ENCODE peak calls at places on chromosomes 13 and 19, in six cellular contexts. One of them, this sample, is unnamed. For H3K79me1, the result is how much of the 10 kb centered on the place peaks cover.

GRCh38 chr13:65966991-65967451 is 1263.1 kb downstream of the PCDH9 start:
- DNase-seq in H9: peak
- DNase-seq in trophoblast cell: no peak
- DNase-seq in IMR-90: peak
- DNase-seq in H1: peak
- DNase-seq in mesenchymal stem cell: peak
- DNase-seq in this sample: no peak

GRCh38 chr19:3348042-3348441 is 18.3 kb upstream of the NFIC start:
- DNase-seq in IMR-90: no peak
- DNase-seq in mesenchymal stem cell: no peak
- DNase-seq in H1: no peak
- DNase-seq in trophoblast cell: no peak
- DNase-seq in H9: no peak
- DNase-seq in this sample: no peak

GRCh38 chr19:31113250-31113685 is 236.0 kb downstream of the TSHZ3 start:
- DNase-seq in H1: no peak
- DNase-seq in IMR-90: peak
- DNase-seq in H9: no peak
- DNase-seq in trophoblast cell: no peak
- DNase-seq in mesenchymal stem cell: peak
- DNase-seq in this sample: no peak

GRCh38 chr19:10009269-10009665 is 1.0 kb downstream of the COL5A3 start:
- DNase-seq in mesenchymal stem cell: peak
- DNase-seq in IMR-90: peak
- DNase-seq in H1: no peak
- DNase-seq in H9: peak
- DNase-seq in trophoblast cell: no peak
- DNase-seq in this sample: peak

GRCh38 chr19:33704271-33704670 is 82.5 kb downstream of the CHST8 start:
- DNase-seq in trophoblast cell: no peak
- DNase-seq in H9: no peak
- DNase-seq in H1: no peak
- DNase-seq in mesenchymal stem cell: no peak
- DNase-seq in IMR-90: no peak
- DNase-seq in this sample: no peak

GRCh38 chr13:39557285-39557955 is 45.6 kb downstream of the LHFPL6 start:
- DNase-seq in H9: no peak
- DNase-seq in H1: no peak
- DNase-seq in trophoblast cell: no peak
- DNase-seq in mesenchymal stem cell: no peak
- DNase-seq in IMR-90: no peak
- DNase-seq in this sample: no peak

GRCh38 chr13:103639326-103639725 is 573.1 kb upstream of the SLC10A2 start:
- DNase-seq in H1: no peak
- DNase-seq in mesenchymal stem cell: no peak
- DNase-seq in trophoblast cell: no peak
- DNase-seq in H9: no peak
- DNase-seq in IMR-90: no peak
- DNase-seq in this sample: no peak

GRCh38 chr19:54137913-54138776 is 583 bp downstream of the CNOT3 start:
- DNase-seq in H9: no peak
- DNase-seq in mesenchymal stem cell: no peak
- DNase-seq in IMR-90: no peak
- DNase-seq in trophoblast cell: no peak
- DNase-seq in H1: no peak
- DNase-seq in this sample: no peak

GRCh38 chr13:108322206-108322824 is 52.8 kb downstream of the TNFSF13B start:
- DNase-seq in IMR-90: peak
- DNase-seq in H1: no peak
- DNase-seq in trophoblast cell: no peak
- DNase-seq in H9: no peak
- DNase-seq in mesenchymal stem cell: peak
- DNase-seq in this sample: peak

GRCh38 chr13:55602784-55603183 is 1537.9 kb upstream of the PRR20A start:
- DNase-seq in IMR-90: no peak
- DNase-seq in H1: no peak
- DNase-seq in trophoblast cell: no peak
- DNase-seq in mesenchymal stem cell: no peak
- DNase-seq in H9: no peak
- DNase-seq in this sample: no peak

GRCh38 chr19:13964776-13965175 is 12.5 kb downstream of the DCAF15 start:
- DNase-seq in mesenchymal stem cell: peak
- DNase-seq in H9: no peak
- DNase-seq in H1: no peak
- DNase-seq in trophoblast cell: no peak
- DNase-seq in IMR-90: peak
- DNase-seq in this sample: no peak

GRCh38 chr19:47698631-47699359 is 14.4 kb upstream of the EHD2 start:
- DNase-seq in mesenchymal stem cell: no peak
- DNase-seq in trophoblast cell: no peak
- DNase-seq in H9: no peak
- DNase-seq in H1: no peak
- DNase-seq in IMR-90: no peak
- DNase-seq in this sample: no peak

GRCh38 chr13:94829201-94829600 is 116.9 kb upstream of the SOX21 start:
- DNase-seq in trophoblast cell: no peak
- DNase-seq in mesenchymal stem cell: no peak
- DNase-seq in H9: no peak
- DNase-seq in IMR-90: no peak
- DNase-seq in H1: no peak
- DNase-seq in this sample: peak

GRCh38 chr19:5749505-5749904 is 29.1 kb downstream of the CATSPERD start:
- DNase-seq in IMR-90: no peak
- DNase-seq in H1: no peak
- DNase-seq in mesenchymal stem cell: no peak
- DNase-seq in H9: no peak
- DNase-seq in trophoblast cell: no peak
- DNase-seq in this sample: no peak

GRCh38 chr13:106033634-106034033 is 501.8 kb downstream of the EFNB2 start:
- DNase-seq in trophoblast cell: peak
- DNase-seq in H9: no peak
- DNase-seq in IMR-90: peak
- DNase-seq in H1: no peak
- DNase-seq in mesenchymal stem cell: peak
- DNase-seq in this sample: no peak

GRCh38 chr13:28531195-28531955 is 36.4 kb upstream of the FLT1 start:
- DNase-seq in H9: no peak
- DNase-seq in trophoblast cell: no peak
- DNase-seq in H1: peak
- DNase-seq in IMR-90: peak
- DNase-seq in mesenchymal stem cell: peak
- DNase-seq in this sample: peak

GRCh38 chr19:55461974-55462628 is 659 bp upstream of the ISOC2 start:
- DNase-seq in mesenchymal stem cell: peak
- DNase-seq in H1: no peak
- DNase-seq in IMR-90: peak
- DNase-seq in H9: no peak
- DNase-seq in trophoblast cell: no peak
- DNase-seq in this sample: no peak

GRCh38 chr19:58558066-58558622 is at the start of gene UBE2M:
- DNase-seq in H1: no peak
- DNase-seq in IMR-90: no peak
- DNase-seq in mesenchymal stem cell: peak
- DNase-seq in trophoblast cell: no peak
- DNase-seq in H9: peak
- DNase-seq in this sample: no peak

GRCh38 chr19:55704494-55705245 is 29.6 kb downstream of the EPN1 start:
- DNase-seq in H1: no peak
- DNase-seq in mesenchymal stem cell: no peak
- DNase-seq in IMR-90: no peak
- DNase-seq in H9: no peak
- DNase-seq in trophoblast cell: no peak
- DNase-seq in this sample: no peak

GRCh38 chr13:60745343-60745742 is 348.3 kb downstream of the TDRD3 start:
- DNase-seq in mesenchymal stem cell: peak
- DNase-seq in trophoblast cell: no peak
- DNase-seq in IMR-90: no peak
- DNase-seq in H9: no peak
- DNase-seq in H1: no peak
- DNase-seq in this sample: no peak

GRCh38 chr19:19053508-19054314 is 10.1 kb upstream of the SLC25A42 start:
- DNase-seq in H9: peak
- DNase-seq in trophoblast cell: peak
- DNase-seq in H1: peak
- DNase-seq in mesenchymal stem cell: peak
- DNase-seq in IMR-90: peak
- DNase-seq in this sample: peak

GRCh38 chr19:29503785-29504184 is 22.0 kb upstream of the VSTM2B start:
- DNase-seq in trophoblast cell: no peak
- DNase-seq in H1: no peak
- DNase-seq in IMR-90: no peak
- DNase-seq in H9: no peak
- DNase-seq in mesenchymal stem cell: no peak
- DNase-seq in this sample: no peak

GRCh38 chr13:84137292-84137691 is 255.0 kb upstream of the SLITRK1 start:
- DNase-seq in mesenchymal stem cell: peak
- DNase-seq in IMR-90: no peak
- DNase-seq in trophoblast cell: no peak
- DNase-seq in H9: no peak
- DNase-seq in H1: no peak
- DNase-seq in this sample: no peak

GRCh38 chr19:10861118-10861651 is 10.2 kb upstream of the CARM1 start:
- DNase-seq in trophoblast cell: no peak
- DNase-seq in H1: no peak
- DNase-seq in mesenchymal stem cell: peak
- DNase-seq in IMR-90: no peak
- DNase-seq in H9: peak
- DNase-seq in this sample: no peak

GRCh38 chr19:17450264-17451075 is 2.0 kb upstream of the TMEM221 start:
- DNase-seq in trophoblast cell: peak
- DNase-seq in H9: no peak
- DNase-seq in mesenchymal stem cell: no peak
- DNase-seq in IMR-90: no peak
- DNase-seq in H1: no peak
- DNase-seq in this sample: no peak
- H2AFZ ChIP-seq in trophoblast cell: no peak
- H2AFZ ChIP-seq in H9: no peak
- H2AFZ ChIP-seq in mesenchymal stem cell: no peak
- H2AFZ ChIP-seq in IMR-90: no peak
- H2AFZ ChIP-seq in H1: no peak
- H2AFZ ChIP-seq in this sample: no peak

DNA sequence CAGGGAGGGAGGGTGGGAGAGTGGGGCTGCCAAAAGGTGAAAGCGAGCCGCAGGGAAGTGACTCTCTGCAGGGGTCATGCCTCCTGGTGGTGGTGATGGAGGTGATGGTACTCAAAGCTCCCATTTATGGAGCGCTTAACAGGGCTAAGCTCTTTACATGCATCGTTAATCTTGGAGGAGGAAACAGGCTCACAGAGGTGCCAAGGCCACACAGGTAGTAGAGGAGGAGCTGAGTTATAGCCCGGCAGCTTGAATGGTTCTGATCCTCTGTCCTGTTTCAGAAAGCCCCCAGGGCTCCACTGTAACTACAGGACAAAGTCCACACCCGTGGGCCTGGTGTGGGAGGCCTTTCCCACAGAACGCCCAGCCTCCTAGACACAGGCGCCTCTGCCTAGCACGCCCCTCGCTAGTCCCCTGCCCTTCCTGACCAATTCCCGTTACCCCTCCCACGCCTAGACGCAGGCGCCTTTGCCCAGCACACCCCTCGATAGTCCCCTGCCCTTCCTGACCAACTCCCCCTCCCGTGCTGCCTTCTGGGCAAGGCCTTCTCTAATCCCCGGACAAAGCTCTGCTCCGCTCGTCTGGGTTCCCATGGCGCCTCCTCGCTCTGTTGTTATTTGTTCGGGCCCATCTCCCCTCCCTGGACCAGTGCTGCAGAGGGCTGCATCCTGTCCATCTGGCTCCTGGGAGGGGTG is 10.8 kb downstream of the PPP1R37 start:
- DNase-seq in H1: no peak
- DNase-seq in H9: no peak
- DNase-seq in IMR-90: no peak
- DNase-seq in trophoblast cell: no peak
- DNase-seq in mesenchymal stem cell: no peak
- DNase-seq in this sample: peak
- H3K79me1 ChIP-seq in H1: half or more
- H3K79me1 ChIP-seq in H9: under half
- H3K79me1 ChIP-seq in IMR-90: under half
- H3K79me1 ChIP-seq in trophoblast cell: under half
- H3K79me1 ChIP-seq in mesenchymal stem cell: under half
- H3K79me1 ChIP-seq in this sample: under half

GRCh38 chr19:17216058-17216670 is 1.0 kb downstream of the USE1 start:
- DNase-seq in mesenchymal stem cell: no peak
- DNase-seq in H9: no peak
- DNase-seq in IMR-90: no peak
- DNase-seq in trophoblast cell: no peak
- DNase-seq in H1: no peak
- DNase-seq in this sample: no peak

GRCh38 chr19:17213334-17213733 is 1.8 kb upstream of the USE1 start:
- DNase-seq in IMR-90: no peak
- DNase-seq in trophoblast cell: no peak
- DNase-seq in H1: no peak
- DNase-seq in mesenchymal stem cell: no peak
- DNase-seq in H9: no peak
- DNase-seq in this sample: no peak

GRCh38 chr19:17211547-17212446 is 3.4 kb upstream of the USE1 start:
- DNase-seq in trophoblast cell: no peak
- DNase-seq in H9: no peak
- DNase-seq in H1: no peak
- DNase-seq in mesenchymal stem cell: no peak
- DNase-seq in IMR-90: no peak
- DNase-seq in this sample: no peak

GRCh38 chr19:17214531-17215124 is 529 bp upstream of the USE1 start:
- DNase-seq in IMR-90: no peak
- DNase-seq in trophoblast cell: no peak
- DNase-seq in mesenchymal stem cell: no peak
- DNase-seq in H9: no peak
- DNase-seq in H1: no peak
- DNase-seq in this sample: no peak

GRCh38 chr19:17215125-17215971 is at the start of gene USE1:
- DNase-seq in H1: peak
- DNase-seq in trophoblast cell: peak
- DNase-seq in IMR-90: peak
- DNase-seq in mesenchymal stem cell: peak
- DNase-seq in H9: peak
- DNase-seq in this sample: peak
- H2AK5ac ChIP-seq in H1: peak
- H2AK5ac ChIP-seq in trophoblast cell: peak
- H2AK5ac ChIP-seq in IMR-90: peak
- H2AK5ac ChIP-seq in mesenchymal stem cell: peak
- H2AK5ac ChIP-seq in H9: no peak
- H2AK5ac ChIP-seq in this sample: peak

DNA sequence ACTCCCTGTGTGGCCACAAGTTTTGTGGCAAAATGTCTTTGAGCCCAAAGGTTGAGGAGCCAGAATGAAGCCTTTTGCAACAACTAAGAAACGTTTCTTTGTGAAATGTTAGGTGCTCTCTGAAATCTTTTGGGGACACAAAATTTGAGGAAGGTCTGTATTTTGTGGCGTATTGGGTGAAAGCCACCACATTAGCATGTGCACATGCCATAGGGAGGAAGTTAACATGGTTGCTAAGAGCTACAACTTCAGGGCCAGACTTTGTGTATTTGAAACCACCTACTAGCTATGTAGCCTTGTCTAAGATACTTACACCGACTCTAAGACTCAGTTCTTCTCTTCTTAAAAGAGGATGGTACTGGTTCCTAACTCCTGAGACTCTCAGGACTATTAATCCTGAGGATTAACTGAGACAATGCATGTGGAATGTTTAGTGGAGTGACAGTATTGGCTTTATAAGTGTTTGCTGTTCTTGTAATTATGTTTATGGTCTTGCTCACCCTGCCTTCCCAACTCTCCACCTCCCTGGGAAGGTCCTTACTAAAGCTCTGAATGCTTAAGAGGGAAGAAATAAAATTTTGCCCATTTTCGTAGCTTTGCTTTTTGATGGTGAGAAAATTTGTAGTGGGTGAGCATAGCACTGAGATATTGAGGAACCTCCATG is 15.5 kb downstream of the SERP2 start:
- DNase-seq in IMR-90: no peak
- DNase-seq in mesenchymal stem cell: no peak
- DNase-seq in H1: no peak
- DNase-seq in trophoblast cell: no peak
- DNase-seq in H9: no peak
- DNase-seq in this sample: no peak
- H2AFZ ChIP-seq in IMR-90: no peak
- H2AFZ ChIP-seq in mesenchymal stem cell: no peak
- H2AFZ ChIP-seq in H1: no peak
- H2AFZ ChIP-seq in trophoblast cell: no peak
- H2AFZ ChIP-seq in H9: no peak
- H2AFZ ChIP-seq in this sample: peak

This sample was measured in neuronal stem cell.